ENCODE peak calls at places on chromosomes 4 and X, in seven cellular contexts. N, O, K, W, Q, E and J are unnamed samples.

GRCh38 chr4:8292388-8293107 is 23.0 kb downstream of the HTRA3 start:
- DNase-seq in N (no peak), O (no peak), K (no peak), W (no peak), Q (no peak), E (no peak), J (no peak)

GRCh38 chrX:38649227-38649626 is 87.9 kb downstream of the TSPAN7 start:
- DNase-seq in N (no peak), O (no peak), K (no peak), W (no peak), Q (no peak), E (no peak), J (no peak)

GRCh38 chrX:8323356-8323755 is 141.3 kb upstream of the VCX3B start:
- DNase-seq in N (no peak), O (no peak), K (no peak), W (no peak), Q (no peak), E (no peak), J (no peak)

GRCh38 chr4:6498511-6499240 is 26.3 kb upstream of the PPP2R2C start:
- DNase-seq in N (no peak), O (no peak), K (no peak), W (no peak), Q (no peak), E (no peak), J (no peak)

GRCh38 chr4:77151246-77151645 is 5.8 kb upstream of the CCNG2 start:
- DNase-seq in N (no peak), O (no peak), K (no peak), W (no peak), Q (no peak), E (no peak), J (no peak)

GRCh38 chr4:174490356-174490969 is 31.8 kb downstream of the HPGD start:
- DNase-seq in N (no peak), O (no peak), K (no peak), W (no peak), Q (no peak), E (peak; percentile 8), J (no peak)

GRCh38 chr4:87011340-87012034 is 76.7 kb downstream of the AFF1 start:
- DNase-seq in N (no peak), O (no peak), K (no peak), W (no peak), Q (no peak), E (peak; percentile 63), J (no peak)

GRCh38 chrX:40947276-40947675 is 138.0 kb upstream of the USP9X start:
- DNase-seq in N (no peak), O (no peak), K (no peak), W (no peak), Q (no peak), E (no peak), J (no peak)

GRCh38 chr4:188092824-188093223 is 16.6 kb downstream of the TRIML2 start:
- DNase-seq in N (no peak), O (no peak), K (no peak), W (no peak), Q (no peak), E (peak; percentile 26), J (no peak)

GRCh38 chrX:9438950-9439494 is 25.8 kb upstream of the TBL1X start:
- DNase-seq in N (no peak), O (no peak), K (no peak), W (no peak), Q (no peak), E (no peak), J (no peak)

GRCh38 chr4:738781-739280 is 33.2 kb downstream of the PCGF3 start:
- DNase-seq in N (no peak), O (no peak), K (no peak), W (no peak), Q (peak; percentile 70), E (no peak), J (no peak)

GRCh38 chrX:46447384-46447783 is 97.8 kb downstream of the ZNF674 start:
- DNase-seq in N (no peak), O (no peak), K (no peak), W (no peak), Q (no peak), E (no peak), J (no peak)

GRCh38 chr4:13599159-13599558 is 28.4 kb downstream of the BOD1L1 start:
- DNase-seq in N (peak; percentile 13), O (no peak), K (no peak), W (no peak), Q (no peak), E (no peak), J (no peak)

GRCh38 chr4:83028976-83029375 is 6.0 kb upstream of the COPS4 start:
- DNase-seq in N (no peak), O (no peak), K (no peak), W (no peak), Q (no peak), E (no peak), J (no peak)

GRCh38 chr4:8817081-8817812 is 54.4 kb downstream of the HMX1 start:
- DNase-seq in N (no peak), O (no peak), K (no peak), W (no peak), Q (no peak), E (no peak), J (peak; percentile 12)

GRCh38 chr4:147546341-147546740 is 65.4 kb downstream of the EDNRA start:
- DNase-seq in N (no peak), O (no peak), K (no peak), W (no peak), Q (no peak), E (peak; percentile 57), J (no peak)

GRCh38 chr4:163137581-163137980 is 29.1 kb downstream of the NAF1 start:
- DNase-seq in N (no peak), O (no peak), K (no peak), W (no peak), Q (no peak), E (no peak), J (no peak)

GRCh38 chr4:125666635-125667034 is 351.9 kb downstream of the FAT4 start:
- DNase-seq in N (no peak), O (no peak), K (no peak), W (no peak), Q (no peak), E (no peak), J (no peak)

GRCh38 chr4:164304240-164304639 is 449.7 kb upstream of the SMIM31 start:
- DNase-seq in N (no peak), O (no peak), K (no peak), W (no peak), Q (no peak), E (no peak), J (no peak)

GRCh38 chr4:95761871-95762270 is 78.0 kb upstream of the PDHA2 start:
- DNase-seq in N (no peak), O (no peak), K (no peak), W (no peak), Q (no peak), E (peak; percentile 1), J (no peak)

GRCh38 chrX:23434356-23434884 is 99.8 kb downstream of the PTCHD1 start:
- DNase-seq in N (no peak), O (no peak), K (no peak), W (no peak), Q (peak; percentile 46), E (no peak), J (no peak)

GRCh38 chr4:38050560-38051350 is 90.6 kb downstream of the PTTG2 start:
- DNase-seq in N (no peak), O (no peak), K (no peak), W (no peak), Q (no peak), E (no peak), J (no peak)

GRCh38 chr4:174627473-174627872 is 105.2 kb upstream of the HPGD start:
- DNase-seq in N (no peak), O (no peak), K (no peak), W (no peak), Q (no peak), E (no peak), J (no peak)

GRCh38 chrX:16033336-16033735 is 90.0 kb upstream of the GRPR start:
- DNase-seq in N (no peak), O (no peak), K (no peak), W (no peak), Q (no peak), E (no peak), J (no peak)

GRCh38 chr4:110631582-110632505 is 9.0 kb upstream of the PITX2 start:
- DNase-seq in N (no peak), O (no peak), K (peak; percentile 74), W (no peak), Q (peak; percentile 70), E (peak; percentile 76), J (peak; percentile 35)

GRCh38 chrX:150774798-150775568 is 81.8 kb downstream of the MTMR1 start:
- DNase-seq in N (no peak), O (no peak), K (no peak), W (no peak), Q (no peak), E (no peak), J (no peak)

GRCh38 chr4:105992641-105993305 is 97.5 kb downstream of the NPNT start:
- DNase-seq in N (no peak), O (no peak), K (no peak), W (no peak), Q (no peak), E (no peak), J (no peak)

GRCh38 chrX:131572372-131573014 is 28.6 kb downstream of the OR13H1 start:
- DNase-seq in N (no peak), O (no peak), K (no peak), W (no peak), Q (no peak), E (no peak), J (peak; percentile 24)

GRCh38 chr4:2402053-2402452 is 16.4 kb downstream of the ZFYVE28 start:
- DNase-seq in N (peak; percentile 91), O (no peak), K (peak; percentile 55), W (peak; percentile 17), Q (peak; percentile 88), E (no peak), J (no peak)

GRCh38 chrX:15566244-15566643 is 34.5 kb downstream of the ACE2 start:
- DNase-seq in N (no peak), O (no peak), K (no peak), W (no peak), Q (no peak), E (no peak), J (no peak)

GRCh38 chrX:33273521-33273920 is 62.2 kb upstream of the DMD start:
- DNase-seq in N (no peak), O (no peak), K (no peak), W (no peak), Q (no peak), E (no peak), J (no peak)

GRCh38 chr4:48543796-48544195 is 53.7 kb downstream of the ZAR1 start:
- DNase-seq in N (no peak), O (no peak), K (no peak), W (no peak), Q (no peak), E (no peak), J (no peak)

GRCh38 chr4:6925357-6925836 is 15.8 kb downstream of the TBC1D14 start:
- DNase-seq in N (no peak), O (no peak), K (no peak), W (no peak), Q (no peak), E (no peak), J (no peak)

GRCh38 chr4:100311181-100311580 is 120.9 kb upstream of the DDIT4L start:
- DNase-seq in N (peak; percentile 9), O (no peak), K (no peak), W (no peak), Q (no peak), E (no peak), J (no peak)

GRCh38 chr4:176780995-176781738 is 11.6 kb downstream of the VEGFC start:
- DNase-seq in N (no peak), O (no peak), K (no peak), W (no peak), Q (no peak), E (peak; percentile 45), J (no peak)

GRCh38 chrX:132266583-132267355 is 47.5 kb upstream of the RAP2C start:
- DNase-seq in N (no peak), O (no peak), K (no peak), W (no peak), Q (no peak), E (peak; percentile 8), J (no peak)

GRCh38 chrX:17374619-17375360 is at the start of gene NHS:
- DNase-seq in N (no peak), O (no peak), K (peak; percentile 69), W (no peak), Q (peak; percentile 75), E (peak; percentile 69), J (peak; percentile 67)

GRCh38 chrX:153609917-153610833 is 11.2 kb upstream of the CCNQ start:
- DNase-seq in N (peak; percentile 52), O (peak; percentile 71), K (peak; percentile 78), W (peak; percentile 80), Q (peak; percentile 66), E (peak; percentile 38), J (peak; percentile 82)